ENCODE peak calls at places on chromosomes 6 and 20, in five cellular contexts. L, O, J, W and Y are unnamed samples.

GRCh38 chr20:42110301-42110700 is 492.1 kb upstream of the CHD6 start:
- DNase-seq in L (no peak), O (no peak), J (no peak), W (no peak), Y (no peak)

GRCh38 chr20:32062776-32063170 is 10.7 kb downstream of the HCK start:
- DNase-seq in L (no peak), O (no peak), J (no peak), W (no peak), Y (no peak)

GRCh38 chr6:139472341-139473038 is 98.0 kb upstream of the CITED2 start:
- DNase-seq in L (no peak), O (no peak), J (no peak), W (peak; percentile 86), Y (no peak)

GRCh38 chr20:22925613-22925983 is 109.5 kb upstream of the SSTR4 start:
- DNase-seq in L (no peak), O (no peak), J (no peak), W (no peak), Y (no peak)

GRCh38 chr6:111250743-111251406 is 163.6 kb downstream of the SLC16A10 start:
- DNase-seq in L (no peak), O (no peak), J (no peak), W (no peak), Y (no peak)

GRCh38 chr6:106037060-106037459 is 49.1 kb upstream of the PRDM1 start:
- DNase-seq in L (no peak), O (no peak), J (no peak), W (peak; percentile 35), Y (no peak)

GRCh38 chr20:54356726-54357235 is 118.6 kb upstream of the DOK5 start:
- DNase-seq in L (no peak), O (no peak), J (no peak), W (no peak), Y (no peak)

GRCh38 chr20:53202781-53203180 is 230.6 kb downstream of the TSHZ2 start:
- DNase-seq in L (no peak), O (no peak), J (no peak), W (no peak), Y (no peak)

GRCh38 chr20:60478533-60478932 is 520.3 kb downstream of the CDH26 start:
- DNase-seq in L (no peak), O (no peak), J (no peak), W (no peak), Y (no peak)

GRCh38 chr20:22763257-22763906 is 179.0 kb upstream of the FOXA2 start:
- DNase-seq in L (no peak), O (no peak), J (no peak), W (peak; percentile 51), Y (no peak)

GRCh38 chr6:88566746-88567534 is 396.5 kb downstream of the RNGTT start:
- DNase-seq in L (no peak), O (peak; percentile 42), J (no peak), W (no peak), Y (peak; percentile 46)

GRCh38 chr6:95095271-95095670 is 482.1 kb upstream of the MANEA start:
- DNase-seq in L (no peak), O (no peak), J (no peak), W (peak; percentile 20), Y (no peak)

GRCh38 chr6:36863670-36864540 is 10.7 kb downstream of the PPIL1 start:
- DNase-seq in L (no peak), O (peak; percentile 22), J (no peak), W (no peak), Y (no peak)

GRCh38 chr6:139641412-139641811 is 267.0 kb upstream of the CITED2 start:
- DNase-seq in L (no peak), O (no peak), J (no peak), W (no peak), Y (no peak)

GRCh38 chr6:137013738-137014602 is 30.8 kb downstream of the IL20RA start:
- DNase-seq in L (no peak), O (peak; percentile 44), J (no peak), W (peak; percentile 77), Y (peak; percentile 39)

GRCh38 chr20:62159835-62160234 is 16.3 kb downstream of the SS18L1 start:
- DNase-seq in L (no peak), O (no peak), J (peak; percentile 36), W (no peak), Y (no peak)

GRCh38 chr6:36323062-36323461 is 13.6 kb downstream of the BNIP5 start:
- DNase-seq in L (peak; percentile 17), O (peak; percentile 83), J (no peak), W (no peak), Y (peak; percentile 71)

GRCh38 chr6:43196337-43196736 is 14.3 kb downstream of the CUL9 start:
- DNase-seq in L (no peak), O (no peak), J (no peak), W (no peak), Y (no peak)

GRCh38 chr6:80214436-80215022 is 108.1 kb downstream of the BCKDHB start:
- DNase-seq in L (peak; percentile 22), O (peak; percentile 74), J (peak; percentile 12), W (peak; percentile 82), Y (peak; percentile 10)

GRCh38 chr20:14470231-14470894 is 133.0 kb upstream of the FLRT3 start:
- DNase-seq in L (peak; percentile 2), O (peak; percentile 57), J (no peak), W (no peak), Y (no peak)